ENCODE peak calls at places on chromosomes 11 and 22, in seven cellular contexts. F, X, R, O, N, V and G are unnamed samples. For H3K4me1, the result is how much of the 10 kb centered on the place peaks cover.

GRCh38 chr11:131668867-131669780 is 298.7 kb downstream of the NTM start:
- DNase-seq in R (no peak), V (no peak), X (peak), F (no peak), N (no peak), O (no peak), G (no peak)

GRCh38 chr11:133618500-133618899 is 86.2 kb upstream of the OPCML start:
- DNase-seq in R (no peak), X (no peak), V (no peak), F (no peak), N (no peak), O (no peak), G (no peak)

GRCh38 chr22:41745968-41746367 is 46.7 kb downstream of the MEI1 start:
- DNase-seq in V (no peak), O (no peak), X (no peak), R (no peak), N (no peak), F (no peak), G (no peak)

GRCh38 chr22:18070556-18071306 is 7.1 kb upstream of the PEX26 start:
- DNase-seq in O (no peak), X (no peak), R (peak), N (no peak), V (no peak), F (no peak), G (peak)

GRCh38 chr22:25393121-25393805 is 171.2 kb upstream of the GRK3 start:
- DNase-seq in N (no peak), X (no peak), V (no peak), F (peak), O (no peak), R (no peak), G (no peak)

GRCh38 chr11:106724293-106724892 is 293.9 kb downstream of the GUCY1A2 start:
- DNase-seq in R (no peak), F (no peak), X (no peak), N (no peak), O (no peak), V (no peak), G (no peak)

GRCh38 chr11:68302256-68303054 is 9.9 kb upstream of the LRP5 start:
- DNase-seq in X (no peak), V (no peak), F (no peak), O (no peak), N (no peak), R (no peak), G (no peak)

GRCh38 chr11:127474735-127475134 is 474.2 kb upstream of the KIRREL3 start:
- DNase-seq in F (no peak), X (no peak), R (no peak), V (no peak), O (no peak), N (no peak), G (no peak)

GRCh38 chr22:38398609-38399401 is 56.2 kb downstream of the KCNJ4 start:
- DNase-seq in V (peak), X (peak), O (peak), R (peak), N (peak), F (peak), G (peak)

GRCh38 chr11:117979481-117980211 is 6.5 kb upstream of the IL10RA start:
- DNase-seq in V (no peak), R (no peak), O (no peak), N (peak), X (no peak), F (no peak), G (no peak)

GRCh38 chr11:103488021-103488420 is 378.8 kb downstream of the DYNC2H1 start:
- DNase-seq in V (no peak), O (no peak), N (no peak), X (no peak), F (no peak), R (no peak), G (no peak)

GRCh38 chr11:109439684-109440083 is 17.7 kb downstream of the C11orf87 start:
- DNase-seq in X (no peak), N (no peak), O (no peak), V (no peak), F (no peak), R (no peak), G (no peak)
- H3K4me1 ChIP-seq in X (under half), N (under half), O (under half), V (under half), F (under half), R (under half), G (under half)

GRCh38 chr11:58622344-58622743 is at the start of gene CNTF:
- DNase-seq in V (no peak), F (no peak), X (no peak), R (no peak), N (no peak), O (no peak), G (no peak)

GRCh38 chr11:58615556-58615955 is 6.9 kb upstream of the CNTF start:
- DNase-seq in R (no peak), O (no peak), F (no peak), N (no peak), X (no peak), V (no peak), G (no peak)

GRCh38 chr11:58616594-58616993 is 5.9 kb upstream of the CNTF start:
- DNase-seq in R (no peak), X (no peak), N (peak), F (no peak), V (no peak), O (no peak), G (no peak)

GRCh38 chr11:58621586-58622262 is 741 bp upstream of the CNTF start:
- DNase-seq in F (no peak), R (no peak), O (no peak), V (no peak), X (no peak), N (no peak), G (no peak)

DNA sequence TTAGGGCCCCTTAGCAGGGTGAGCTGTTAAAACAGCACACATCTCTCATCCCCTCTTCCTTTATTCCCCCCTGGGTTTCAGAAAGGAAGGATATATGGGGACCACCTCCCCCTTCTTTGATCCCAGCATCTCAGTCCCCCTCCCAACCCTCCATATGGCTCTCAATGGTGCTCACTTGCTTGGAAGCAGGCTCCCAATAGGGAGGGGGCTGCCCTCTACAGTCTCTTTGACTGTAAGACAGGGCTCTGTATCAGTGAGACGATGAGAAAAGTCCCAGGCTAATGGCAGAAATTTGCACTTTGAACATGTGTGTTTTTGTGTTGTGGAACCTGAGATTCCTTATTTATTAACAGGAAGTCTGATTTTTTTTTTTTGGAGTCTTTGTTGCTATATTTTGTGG is 4.2 kb upstream of the CNTF start:
- DNase-seq in F (no peak), N (no peak), V (no peak), O (no peak), R (no peak), X (no peak), G (no peak)
- TF ChIP-seq CTCF in F (no peak), N (no peak), V (no peak), O (no peak), R (no peak), X (peak), G (no peak)

DNA sequence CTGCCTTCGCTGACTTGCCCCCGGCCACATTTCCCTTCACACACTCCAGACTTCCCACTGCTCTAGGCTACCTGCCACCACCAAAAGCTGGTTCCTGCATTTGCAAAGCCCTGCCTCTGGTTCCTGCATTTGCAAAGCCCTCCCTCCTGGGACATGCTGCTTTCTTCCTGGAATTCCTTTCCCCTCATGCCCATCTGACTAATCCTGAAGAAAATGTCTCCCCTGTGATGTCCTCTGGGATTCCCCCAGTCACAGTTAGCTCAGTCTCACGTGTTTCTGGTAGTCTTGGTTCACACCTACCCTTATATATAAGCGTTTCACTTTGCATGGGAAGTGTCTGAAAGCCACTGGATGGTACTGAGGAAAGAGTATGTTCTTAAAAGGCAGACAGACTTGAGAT is 206.9 kb downstream of the DBX1 start:
- DNase-seq in N (no peak), O (no peak), F (no peak), R (no peak), X (peak), V (no peak), G (no peak)
- H3K27ac ChIP-seq in N (no peak), O (peak), F (no peak), R (peak), X (peak), V (peak), G (no peak)

GRCh38 chr11:69307421-69307820 is 13.5 kb downstream of the MYEOV start:
- DNase-seq in V (no peak), F (no peak), O (no peak), X (no peak), R (no peak), N (no peak), G (peak)

GRCh38 chr11:69306821-69307220 is 12.9 kb downstream of the MYEOV start:
- DNase-seq in F (no peak), N (no peak), V (no peak), R (no peak), O (no peak), X (no peak), G (peak)

GRCh38 chr11:69308936-69309799 is 15.2 kb downstream of the MYEOV start:
- DNase-seq in V (peak), O (no peak), F (no peak), R (no peak), X (no peak), N (no peak), G (peak)

GRCh38 chr11:69308531-69308930 is 14.6 kb downstream of the MYEOV start:
- DNase-seq in O (no peak), V (no peak), N (no peak), X (no peak), R (no peak), F (no peak), G (no peak)

DNA sequence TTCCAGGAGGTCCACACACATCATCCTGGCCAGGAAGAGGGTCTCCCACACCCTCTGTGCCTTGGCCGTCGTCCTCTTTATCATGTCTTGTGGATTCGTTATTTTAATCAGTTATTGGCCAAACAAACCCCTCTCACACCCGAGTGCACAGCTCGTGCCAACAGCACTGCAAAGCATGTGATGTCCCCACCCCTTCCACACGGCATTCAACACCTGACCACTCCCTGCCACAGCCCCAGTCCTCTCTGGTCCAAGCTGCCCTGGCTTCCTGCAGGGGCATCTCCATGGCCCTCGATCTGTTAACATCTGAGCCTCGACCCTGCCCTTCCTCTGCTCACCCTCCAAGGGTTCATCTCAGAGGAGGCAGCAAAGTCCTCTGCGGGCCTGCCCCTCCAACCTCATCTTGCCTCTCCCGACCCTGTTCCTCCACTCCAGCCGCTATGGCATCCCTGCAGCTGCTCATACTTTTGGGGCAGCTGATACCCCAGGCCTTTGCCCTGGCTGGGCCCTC is 14.0 kb downstream of the MYEOV start:
- DNase-seq in N (no peak), X (no peak), F (no peak), R (no peak), V (peak), O (no peak), G (peak)
- H3K4me1 ChIP-seq in N (under half), X (under half), F (under half), R (under half), V (under half), O (under half), G (under half)

GRCh38 chr11:810040-810567 is 337 bp downstream of the RPLP2 start:
- DNase-seq in R (no peak), O (no peak), F (no peak), X (no peak), V (no peak), N (peak), G (no peak)
- TF ChIP-seq CTCF in R (no peak), O (peak), F (no peak), X (peak), V (no peak), N (no peak), G (no peak)

GRCh38 chr11:65383778-65384177 is 1.3 kb upstream of the SLC25A45 start:
- DNase-seq in V (no peak), O (no peak), X (no peak), N (no peak), R (no peak), F (no peak), G (no peak)
- H3K27ac ChIP-seq in V (peak), O (peak), X (no peak), N (peak), R (peak), F (peak), G (peak)

DNA sequence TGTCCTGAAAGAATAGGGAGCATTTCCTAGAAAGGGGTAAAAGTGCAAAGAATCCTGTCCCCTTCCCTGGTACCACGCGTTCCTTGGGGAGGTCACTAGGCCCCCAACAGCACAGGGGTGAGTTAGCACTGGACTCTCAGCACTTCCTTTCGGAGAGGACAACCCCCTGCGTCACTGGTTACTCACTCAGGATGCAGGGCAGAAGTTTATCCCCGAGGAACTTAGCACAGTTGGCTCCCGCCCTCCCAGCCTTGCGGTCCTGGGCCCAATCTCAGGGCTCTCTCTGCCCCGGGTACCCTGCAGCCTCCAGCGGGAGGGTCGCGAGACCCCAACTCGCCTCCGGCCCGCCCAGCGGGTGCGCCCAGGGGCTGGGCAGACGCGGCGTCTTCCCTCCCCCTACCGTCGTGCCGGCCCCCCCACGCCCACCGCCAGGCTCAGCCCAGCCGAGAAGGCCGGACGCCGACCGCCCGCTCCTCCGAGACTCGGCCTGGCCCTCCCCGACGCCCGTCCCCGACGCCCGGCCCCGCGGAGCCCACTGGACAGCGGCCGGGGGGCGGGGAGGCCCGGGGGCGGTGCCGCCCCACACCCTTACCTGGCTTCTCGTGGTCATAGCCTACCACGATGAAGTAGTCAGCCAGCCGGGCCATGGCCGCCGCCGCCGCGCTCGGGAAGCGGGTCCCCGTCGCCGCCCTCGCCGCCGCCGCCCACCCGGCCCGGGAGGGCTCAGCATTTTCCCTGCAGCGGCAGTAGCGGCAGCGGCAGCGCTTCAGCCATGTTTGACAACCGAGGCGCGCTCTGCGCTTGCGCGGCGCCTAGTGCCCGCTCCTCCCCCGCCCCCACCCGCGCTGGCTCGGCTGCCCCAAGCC is at the start of gene SBF2:
- DNase-seq in O (peak), N (peak), R (peak), V (peak), F (peak), X (peak), G (peak)
- H3K4me1 ChIP-seq in O (under half), N (under half), R (under half), V (under half), F (under half), X (under half), G (under half)